ENCODE peak calls at places on chromosomes 6 and 20, in ten cellular contexts. D is hepatocyte; Z is activated effector memory CD4-positive, alpha-beta T cell treated with Interleukin-2 at 50 U/mL for 16 hours; L is IMR-90; O is stomach; P is astrocyte of the spinal cord; V is HEK293T; A is activated naive CD4-positive, alpha-beta T cell treated with anti-CD3 and anti-CD28 coated beads, Interleukin-2, amount 50 U/mL, for 72 hours; W is AML-193; Q is choroid plexus epithelial cell. R is an unnamed sample.

GRCh38 chr6:113908801-113909200 is 51.7 kb downstream of the MARCKS start:
- DNase-seq in D (no peak), Z (no peak), L (no peak), O (no peak), P (no peak), V (no peak), A (no peak), W (no peak), Q (peak; percentile 32), R (peak; percentile 53)

GRCh38 chr20:43863330-43863729 is 51.3 kb upstream of the TOX2 start:
- DNase-seq in D (no peak), Z (no peak), L (no peak), O (no peak), P (no peak), V (no peak), A (no peak), W (no peak), Q (no peak), R (no peak)

GRCh38 chr6:113856011-113856551 is 1.1 kb upstream of the MARCKS start:
- DNase-seq in D (peak; percentile 52), Z (no peak), L (peak; percentile 66), O (peak; percentile 29), P (peak; percentile 74), V (peak; percentile 20), A (no peak), W (no peak), Q (peak; percentile 76), R (peak; percentile 53)

GRCh38 chr6:164109770-164110140 is 695.2 kb downstream of the QKI start:
- DNase-seq in D (peak; percentile 49), Z (no peak), L (no peak), O (no peak), P (no peak), V (peak; percentile 57), A (no peak), W (peak; percentile 10), Q (peak; percentile 30), R (no peak)

GRCh38 chr20:46351357-46352058 is 43.2 kb upstream of the CDH22 start:
- DNase-seq in D (no peak), Z (no peak), L (no peak), O (no peak), P (no peak), V (no peak), A (no peak), W (no peak), Q (no peak), R (no peak)

GRCh38 chr20:57695012-57695411 is 14.8 kb downstream of the PMEPA1 start:
- DNase-seq in D (no peak), Z (no peak), L (no peak), O (peak; percentile 74), P (peak; percentile 53), V (no peak), A (no peak), W (no peak), Q (peak; percentile 7), R (no peak)

GRCh38 chr20:63574156-63574828 is at the start of gene HELZ2:
- DNase-seq in D (peak; percentile 88), Z (peak; percentile 62), L (peak; percentile 44), O (peak; percentile 87), P (peak; percentile 62), V (peak; percentile 78), A (no peak), W (peak; percentile 5), Q (peak; percentile 63), R (peak; percentile 32)

GRCh38 chr6:33895988-33896387 is 92.2 kb upstream of the MLN start:
- DNase-seq in D (no peak), Z (no peak), L (no peak), O (no peak), P (no peak), V (no peak), A (no peak), W (no peak), Q (no peak), R (no peak)

GRCh38 chr6:45724027-45724426 is 291.6 kb downstream of the CLIC5 start:
- DNase-seq in D (no peak), Z (no peak), L (no peak), O (no peak), P (no peak), V (no peak), A (no peak), W (no peak), Q (no peak), R (no peak)

GRCh38 chr6:10014561-10014960 is 400.3 kb downstream of the TFAP2A start:
- DNase-seq in D (peak; percentile 13), Z (no peak), L (peak; percentile 21), O (no peak), P (peak; percentile 36), V (no peak), A (no peak), W (no peak), Q (no peak), R (no peak)

GRCh38 chr6:87436435-87436834 is 28.7 kb downstream of the CFAP206 start:
- DNase-seq in D (peak; percentile 84), Z (peak; percentile 10), L (peak; percentile 73), O (peak; percentile 34), P (peak; percentile 72), V (peak; percentile 66), A (no peak), W (peak; percentile 62), Q (peak; percentile 82), R (peak; percentile 78)

GRCh38 chr6:29071831-29072723 is 15.0 kb downstream of the OR2B3 start:
- DNase-seq in D (peak; percentile 59), Z (no peak), L (no peak), O (no peak), P (peak; percentile 1), V (peak; percentile 75), A (no peak), W (peak; percentile 45), Q (peak; percentile 58), R (peak; percentile 9)

GRCh38 chr6:132764370-132764769 is 6.7 kb upstream of the VNN2 start:
- DNase-seq in D (peak; percentile 61), Z (no peak), L (peak; percentile 83), O (peak; percentile 52), P (peak; percentile 80), V (no peak), A (no peak), W (no peak), Q (peak; percentile 67), R (peak; percentile 98)

GRCh38 chr6:159700970-159701369 is 7.9 kb upstream of the SOD2 start:
- DNase-seq in D (no peak), Z (no peak), L (peak; percentile 55), O (no peak), P (no peak), V (no peak), A (no peak), W (no peak), Q (peak; percentile 30), R (no peak)

GRCh38 chr6:22888147-22888831 is 318.9 kb downstream of the HDGFL1 start:
- DNase-seq in D (peak; percentile 33), Z (no peak), L (no peak), O (no peak), P (no peak), V (no peak), A (no peak), W (no peak), Q (no peak), R (peak; percentile 55)

GRCh38 chr6:35935469-35935868 is 14.6 kb upstream of the SRPK1 start:
- DNase-seq in D (no peak), Z (no peak), L (no peak), O (no peak), P (no peak), V (no peak), A (no peak), W (no peak), Q (no peak), R (no peak)

GRCh38 chr6:27091661-27092315 is 155.7 kb upstream of the PRSS16 start:
- DNase-seq in D (peak; percentile 64), Z (no peak), L (peak; percentile 95), O (no peak), P (peak; percentile 89), V (peak; percentile 62), A (no peak), W (peak; percentile 15), Q (peak; percentile 93), R (peak; percentile 92)

GRCh38 chr6:16659471-16660156 is 101.6 kb downstream of the ATXN1 start:
- DNase-seq in D (no peak), Z (no peak), L (peak; percentile 41), O (no peak), P (no peak), V (no peak), A (no peak), W (no peak), Q (no peak), R (peak; percentile 92)

GRCh38 chr6:42989923-42990322 is 5.6 kb downstream of the PPP2R5D start:
- DNase-seq in D (peak; percentile 63), Z (no peak), L (no peak), O (no peak), P (no peak), V (no peak), A (no peak), W (no peak), Q (no peak), R (no peak)

GRCh38 chr20:2332711-2333110 is 36.9 kb downstream of the TGM3 start:
- DNase-seq in D (no peak), Z (no peak), L (no peak), O (no peak), P (no peak), V (no peak), A (no peak), W (no peak), Q (no peak), R (no peak)

GRCh38 chr6:32796848-32797776 is 19.7 kb downstream of the HLA-DOB start:
- DNase-seq in D (peak; percentile 81), Z (peak; percentile 61), L (peak; percentile 58), O (peak; percentile 85), P (peak; percentile 55), V (peak; percentile 73), A (peak; percentile 71), W (peak; percentile 83), Q (peak; percentile 71), R (peak; percentile 68)

GRCh38 chr20:47382746-47383145 is 26.2 kb upstream of the ZMYND8 start:
- DNase-seq in D (no peak), Z (no peak), L (no peak), O (no peak), P (no peak), V (no peak), A (no peak), W (no peak), Q (no peak), R (no peak)

GRCh38 chr6:105402090-105402980 is 547 bp downstream of the PREP start:
- DNase-seq in D (peak; percentile 49), Z (peak; percentile 7), L (peak; percentile 36), O (peak; percentile 36), P (peak; percentile 48), V (peak; percentile 23), A (peak; percentile 72), W (peak; percentile 46), Q (peak; percentile 55), R (peak; percentile 43)

GRCh38 chr20:25992146-25992545 is 295.5 kb upstream of the ZNF337 start:
- DNase-seq in D (no peak), Z (no peak), L (no peak), O (no peak), P (no peak), V (no peak), A (no peak), W (no peak), Q (no peak), R (no peak)

GRCh38 chr6:35247642-35248231 is 11.8 kb upstream of the ZNF76 start:
- DNase-seq in D (no peak), Z (no peak), L (no peak), O (no peak), P (no peak), V (no peak), A (no peak), W (no peak), Q (no peak), R (no peak)

GRCh38 chr6:80622641-80623040 is 516.2 kb downstream of the BCKDHB start:
- DNase-seq in D (no peak), Z (no peak), L (no peak), O (peak; percentile 58), P (no peak), V (no peak), A (no peak), W (no peak), Q (no peak), R (no peak)

GRCh38 chr20:58745391-58745790 is 52.8 kb downstream of the NPEPL1 start:
- DNase-seq in D (no peak), Z (no peak), L (no peak), O (no peak), P (no peak), V (no peak), A (no peak), W (no peak), Q (no peak), R (no peak)

GRCh38 chr6:18720075-18720474 is 332.9 kb downstream of the RNF144B start:
- DNase-seq in D (no peak), Z (no peak), L (no peak), O (no peak), P (no peak), V (no peak), A (no peak), W (no peak), Q (no peak), R (no peak)